ENCODE peak calls at places on chromosome 14, in ten cellular contexts. F is body of pancreas; B is tibial nerve; R is thoracic aorta; D is aorta; A is naive thymus-derived CD4-positive, alpha-beta T cell; E is OCI-LY7; L is fibroblast of lung; Y is adipocyte; V is A549. Q is an unnamed sample. For H3K9me3, the result is how much of the 10 kb centered on the place peaks cover.

GRCh38 chr14:65846469-65846868 is 433.9 kb downstream of the FUT8 start:
- DNase-seq in F (no peak), B (no peak), R (no peak), D (no peak), A (peak), E (no peak), L (no peak), Y (no peak), V (no peak), Q (no peak)

GRCh38 chr14:62071029-62071428 is 308.8 kb downstream of the SNAPC1 start:
- DNase-seq in F (no peak), B (no peak), R (no peak), D (no peak), A (no peak), E (no peak), L (peak), Y (no peak), V (no peak), Q (no peak)

GRCh38 chr14:31770271-31770670 is 209.1 kb downstream of the NUBPL start:
- DNase-seq in F (no peak), B (peak), R (peak), D (peak), A (no peak), E (no peak), L (peak), Y (no peak), V (no peak), Q (peak)

GRCh38 chr14:34301107-34301734 is 160.8 kb downstream of the SPTSSA start:
- DNase-seq in F (no peak), B (peak), R (no peak), D (no peak), A (no peak), E (peak), L (peak), Y (peak), V (peak), Q (no peak)

GRCh38 chr14:52545584-52546317 is 6.6 kb downstream of the TXNDC16 start:
- DNase-seq in F (no peak), B (no peak), R (no peak), D (no peak), A (no peak), E (peak), L (no peak), Y (no peak), V (no peak), Q (no peak)

GRCh38 chr14:61838661-61839060 is 76.4 kb downstream of the SNAPC1 start:
- DNase-seq in F (no peak), B (no peak), R (no peak), D (no peak), A (no peak), E (no peak), L (peak), Y (no peak), V (no peak), Q (no peak)

GRCh38 chr14:100891501-100892445 is 11.7 kb downstream of the RTL1 start:
- DNase-seq in F (no peak), B (no peak), R (no peak), D (peak), A (no peak), E (no peak), L (no peak), Y (no peak), V (no peak), Q (peak)

GRCh38 chr14:71438684-71439083 is 493.5 kb upstream of the RGS6 start:
- DNase-seq in F (peak), B (no peak), R (no peak), D (peak), A (no peak), E (no peak), L (peak), Y (no peak), V (no peak), Q (no peak)

GRCh38 chr14:62694075-62694474 is 351.2 kb downstream of the KCNH5 start:
- DNase-seq in F (no peak), B (no peak), R (no peak), D (no peak), A (no peak), E (no peak), L (peak), Y (peak), V (peak), Q (no peak)

GRCh38 chr14:38505221-38506095 is 249.6 kb upstream of the CLEC14A start:
- DNase-seq in F (no peak), B (no peak), R (no peak), D (no peak), A (no peak), E (no peak), L (peak), Y (peak), V (no peak), Q (no peak)

GRCh38 chr14:43595373-43595772 is 911.7 kb downstream of the FSCB start:
- DNase-seq in F (no peak), B (no peak), R (no peak), D (no peak), A (no peak), E (no peak), L (no peak), Y (no peak), V (no peak), Q (no peak)

GRCh38 chr14:68590233-68590535 is 202.7 kb downstream of the ZFP36L1 start:
- DNase-seq in F (no peak), B (no peak), R (no peak), D (no peak), A (no peak), E (no peak), L (no peak), Y (no peak), V (no peak), Q (no peak)

GRCh38 chr14:82642425-82642824 is 1108.8 kb upstream of the SEL1L start:
- DNase-seq in F (peak), B (no peak), R (no peak), D (no peak), A (peak), E (no peak), L (peak), Y (no peak), V (peak), Q (no peak)

GRCh38 chr14:85414142-85414541 is 115.8 kb upstream of the FLRT2 start:
- DNase-seq in F (no peak), B (no peak), R (no peak), D (no peak), A (no peak), E (no peak), L (no peak), Y (no peak), V (no peak), Q (no peak)

GRCh38 chr14:59343585-59343984 is 121.6 kb downstream of the GPR135 start:
- DNase-seq in F (peak), B (no peak), R (no peak), D (no peak), A (no peak), E (no peak), L (no peak), Y (no peak), V (no peak), Q (no peak)

GRCh38 chr14:73422515-73422914 is 35.8 kb downstream of the NUMB start:
- DNase-seq in F (peak), B (no peak), R (no peak), D (no peak), A (no peak), E (no peak), L (no peak), Y (no peak), V (peak), Q (no peak)

GRCh38 chr14:59306775-59307174 is 118.3 kb downstream of the DAAM1 start:
- DNase-seq in F (no peak), B (no peak), R (no peak), D (no peak), A (no peak), E (no peak), L (peak), Y (peak), V (peak), Q (no peak)

GRCh38 chr14:101097109-101097793 is 193.7 kb upstream of the RTL1 start:
- DNase-seq in F (no peak), B (no peak), R (no peak), D (no peak), A (no peak), E (no peak), L (no peak), Y (no peak), V (peak), Q (no peak)

GRCh38 chr14:99930420-99931274 is 134.6 kb upstream of the EVL start:
- DNase-seq in F (no peak), B (peak), R (no peak), D (no peak), A (no peak), E (no peak), L (peak), Y (peak), V (no peak), Q (no peak)

GRCh38 chr14:67557656-67558055 is 24.6 kb downstream of the PLEKHH1 start:
- DNase-seq in F (no peak), B (no peak), R (no peak), D (no peak), A (no peak), E (no peak), L (no peak), Y (no peak), V (no peak), Q (no peak)

GRCh38 chr14:90495357-90496276 is 98.8 kb downstream of the CALM1 start:
- DNase-seq in F (peak), B (peak), R (no peak), D (no peak), A (peak), E (peak), L (peak), Y (peak), V (peak), Q (peak)

GRCh38 chr14:90499908-90500664 is 103.3 kb downstream of the CALM1 start:
- DNase-seq in F (no peak), B (no peak), R (no peak), D (no peak), A (no peak), E (no peak), L (no peak), Y (no peak), V (no peak), Q (no peak)

GRCh38 chr14:90499121-90499520 is 102.3 kb downstream of the CALM1 start:
- DNase-seq in F (no peak), B (no peak), R (no peak), D (no peak), A (no peak), E (no peak), L (no peak), Y (no peak), V (no peak), Q (peak)

GRCh38 chr14:90496379-90496778 is 99.5 kb downstream of the CALM1 start:
- DNase-seq in F (no peak), B (no peak), R (no peak), D (no peak), A (no peak), E (no peak), L (no peak), Y (no peak), V (no peak), Q (peak)

DNA sequence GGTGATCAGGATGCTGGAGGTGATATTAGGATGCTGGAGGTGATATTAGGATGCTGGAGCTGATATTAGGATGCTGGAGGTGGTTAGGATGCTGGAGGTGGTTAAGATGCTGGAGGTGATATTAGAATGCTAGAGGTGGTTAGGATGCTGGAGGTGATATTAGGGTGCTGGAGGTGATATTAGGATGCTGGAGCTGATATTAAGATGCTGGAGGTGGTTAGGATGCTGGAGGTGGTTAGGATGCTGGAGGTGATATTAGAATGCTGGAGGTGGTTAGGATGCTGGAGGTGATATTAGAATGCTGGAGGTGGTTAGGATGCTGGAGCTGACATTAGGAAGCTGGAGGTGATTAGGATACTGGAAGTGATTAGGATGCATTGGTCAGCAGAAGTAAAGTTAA is 101.4 kb downstream of the CALM1 start:
- DNase-seq in F (no peak), B (no peak), R (no peak), D (no peak), A (no peak), E (no peak), L (no peak), Y (no peak), V (no peak), Q (no peak)
- H3K9me3 ChIP-seq in F (under half), B (under half), R (under half), D (under half), A (under half), E (under half), L (under half), Y (under half), V (under half), Q (under half)

GRCh38 chr14:28467611-28468010 is 299.0 kb upstream of the FOXG1 start:
- DNase-seq in F (no peak), B (no peak), R (no peak), D (no peak), A (no peak), E (no peak), L (no peak), Y (no peak), V (no peak), Q (no peak)
- H3K9me3 ChIP-seq in F (under half), B (under half), R (under half), D (under half), A (under half), E (under half), L (under half), Y (under half), V (under half), Q (under half)

DNA sequence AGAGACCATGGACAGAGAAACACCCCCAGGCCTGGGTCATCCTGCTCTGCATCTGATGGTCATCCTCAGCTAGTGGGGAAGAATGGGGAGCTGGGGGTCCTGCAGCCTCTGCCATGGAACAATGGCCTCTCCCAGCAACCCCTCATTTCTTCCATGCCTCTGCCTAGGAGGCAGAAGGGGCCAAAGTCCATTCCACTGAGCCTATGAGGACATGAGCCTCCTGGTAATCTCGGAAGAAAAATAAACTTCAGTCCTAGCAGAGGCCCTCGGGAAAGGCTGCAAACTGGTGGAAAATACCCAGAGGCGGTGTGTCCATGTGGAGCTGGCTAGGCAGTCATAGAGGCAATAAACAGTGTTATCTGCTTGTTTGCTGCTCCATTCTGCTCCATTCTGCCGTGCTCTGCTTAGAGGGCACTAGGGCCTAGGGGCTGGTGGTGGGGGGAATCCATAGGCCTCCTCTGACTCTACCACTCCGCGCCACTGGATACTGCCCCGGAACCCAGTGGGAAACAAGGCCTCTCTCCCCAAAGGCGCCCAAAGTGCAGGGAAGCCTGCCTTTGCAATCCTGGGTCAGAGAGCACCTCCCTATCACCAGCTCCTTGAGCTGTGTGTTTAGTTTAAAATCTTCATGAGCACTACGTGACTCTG is 4.5 kb downstream of the PGF start:
- DNase-seq in F (peak), B (no peak), R (no peak), D (peak), A (no peak), E (no peak), L (no peak), Y (no peak), V (no peak), Q (no peak)
- H3K9me3 ChIP-seq in F (under half), B (under half), R (under half), D (under half), A (under half), E (under half), L (under half), Y (under half), V (under half), Q (under half)

DNA sequence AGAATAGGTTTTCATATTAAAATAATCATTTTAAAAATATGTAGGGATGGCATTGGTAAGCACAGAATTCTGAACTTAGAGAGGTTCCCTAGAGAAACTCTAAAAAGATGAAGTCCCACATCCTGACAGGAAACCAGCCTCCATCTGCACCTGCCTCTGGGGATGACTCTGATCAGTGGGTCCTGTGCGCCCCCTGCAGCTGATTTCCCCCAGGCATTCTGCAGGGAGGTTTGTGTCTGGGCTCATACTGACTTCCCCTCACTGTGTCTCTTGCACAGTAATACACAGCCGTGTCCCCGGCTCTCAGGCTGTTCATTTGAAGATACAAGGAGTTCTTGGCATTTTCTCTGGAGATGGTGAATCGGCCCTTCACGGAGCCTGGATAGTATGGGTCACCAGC is 602.9 kb downstream of the TMEM121 start:
- DNase-seq in F (no peak), B (no peak), R (no peak), D (no peak), A (no peak), E (no peak), L (no peak), Y (no peak), V (no peak), Q (no peak)
- H3K9me3 ChIP-seq in F (under half), B (under half), R (under half), D (under half), A (under half), E (under half), L (under half), Y (under half), V (under half), Q (under half)

GRCh38 chr14:28254768-28255167 is 511.8 kb upstream of the FOXG1 start:
- DNase-seq in F (no peak), B (no peak), R (no peak), D (no peak), A (no peak), E (no peak), L (peak), Y (no peak), V (no peak), Q (no peak)
- H3K9me3 ChIP-seq in F (under half), B (under half), R (under half), D (under half), A (under half), E (under half), L (under half), Y (under half), V (under half), Q (under half)

DNA sequence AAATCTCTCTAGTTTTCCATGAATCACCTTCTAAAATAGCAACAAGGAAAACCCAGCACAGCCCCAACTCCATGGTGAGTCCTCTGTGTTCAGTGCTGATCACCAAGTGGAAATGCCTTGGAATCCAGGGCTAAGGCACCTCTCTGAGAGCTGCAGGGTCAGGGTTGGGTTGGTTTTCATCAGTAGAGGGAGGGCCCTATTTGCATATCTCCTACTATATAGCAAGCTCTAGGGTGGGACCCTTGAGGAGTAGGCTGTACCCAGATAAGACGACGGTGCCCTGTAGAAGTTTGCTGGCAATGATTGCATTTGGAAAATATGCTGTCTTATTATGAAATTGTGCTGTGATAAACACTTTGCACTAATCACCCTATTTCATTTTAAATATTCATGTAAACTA is 1011.8 kb downstream of the TMEM121 start:
- DNase-seq in F (no peak), B (no peak), R (no peak), D (no peak), A (no peak), E (peak), L (no peak), Y (no peak), V (no peak), Q (no peak)
- H3K9me3 ChIP-seq in F (under half), B (under half), R (under half), D (under half), A (under half), E (under half), L (under half), Y (under half), V (under half), Q (under half)

GRCh38 chr14:104224516-104225281 is 86.3 kb downstream of the KIF26A start:
- DNase-seq in F (peak), B (no peak), R (no peak), D (no peak), A (no peak), E (peak), L (no peak), Y (peak), V (peak), Q (no peak)
- H3K9me3 ChIP-seq in F (under half), B (under half), R (under half), D (under half), A (under half), E (under half), L (under half), Y (under half), V (under half), Q (under half)

DNA sequence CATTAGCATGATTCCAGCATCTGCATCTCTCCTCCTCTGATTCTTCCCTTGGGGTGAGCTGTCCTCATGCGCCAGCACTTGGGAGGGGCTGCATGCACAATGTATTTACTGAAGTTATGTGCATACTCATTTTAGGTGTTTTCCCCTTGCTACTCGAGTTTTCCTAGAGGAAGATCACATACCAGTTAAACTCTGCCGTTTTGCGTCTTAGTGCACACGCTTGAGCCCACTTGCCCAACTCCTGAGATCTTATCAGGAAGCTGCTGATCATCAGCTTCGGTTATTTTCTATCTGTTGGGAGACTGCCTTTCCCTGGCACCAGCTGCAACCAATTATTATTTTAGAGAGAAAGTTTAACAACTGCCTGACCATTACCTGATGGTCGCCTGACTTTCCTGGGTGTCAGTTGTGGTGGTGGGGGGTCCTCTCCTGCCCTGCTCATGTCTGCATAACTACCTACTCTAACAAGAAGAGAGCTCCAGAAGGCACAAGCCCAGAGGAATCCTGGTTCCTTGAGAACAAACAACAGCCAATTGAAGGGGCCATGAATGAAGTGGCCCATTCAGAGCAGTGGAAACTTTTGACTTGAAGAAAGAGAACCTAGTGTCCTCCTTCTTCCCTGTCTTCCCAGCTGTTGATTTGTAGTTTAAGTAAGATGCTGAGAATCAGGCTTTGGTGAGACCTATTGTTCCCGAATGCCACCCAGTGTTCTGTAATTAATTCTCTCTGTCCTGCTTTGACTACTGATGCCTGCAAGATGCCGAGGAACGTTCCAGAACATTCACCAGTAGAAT is 79.0 kb downstream of the C14orf132 start:
- DNase-seq in F (no peak), B (no peak), R (no peak), D (no peak), A (no peak), E (no peak), L (no peak), Y (no peak), V (no peak), Q (no peak)
- H3K9me3 ChIP-seq in F (under half), B (under half), R (under half), D (under half), A (under half), E (under half), L (under half), Y (under half), V (under half), Q (under half)

GRCh38 chr14:91279354-91279753 is 34.9 kb upstream of the GPR68 start:
- DNase-seq in F (no peak), B (no peak), R (no peak), D (no peak), A (no peak), E (no peak), L (no peak), Y (no peak), V (no peak), Q (no peak)

GRCh38 chr14:91274796-91275195 is 30.3 kb upstream of the GPR68 start:
- DNase-seq in F (no peak), B (no peak), R (no peak), D (no peak), A (no peak), E (no peak), L (no peak), Y (no peak), V (no peak), Q (no peak)

GRCh38 chr14:91280129-91280528 is 35.6 kb upstream of the GPR68 start:
- DNase-seq in F (no peak), B (no peak), R (no peak), D (peak), A (no peak), E (peak), L (no peak), Y (no peak), V (no peak), Q (no peak)

GRCh38 chr14:91278383-91278715 is 33.8 kb upstream of the GPR68 start:
- DNase-seq in F (no peak), B (no peak), R (no peak), D (no peak), A (no peak), E (peak), L (no peak), Y (no peak), V (no peak), Q (no peak)

GRCh38 chr14:91277546-91278382 is 33.3 kb upstream of the GPR68 start:
- DNase-seq in F (no peak), B (no peak), R (no peak), D (no peak), A (no peak), E (no peak), L (no peak), Y (no peak), V (no peak), Q (no peak)
- H3K9me3 ChIP-seq in F (under half), B (under half), R (under half), D (under half), A (under half), E (under half), L (under half), Y (under half), V (under half), Q (under half)

Q was measured in suprapubic skin.